ENCODE peak calls at places on chromosomes 16 and 17, in four cellular contexts. L is HepG2, G is HCT116, E is SK-N-SH. P is an unnamed sample.

GRCh38 chr16:19140392-19140791 is 26.6 kb downstream of the ITPRIPL2 start:
- DNase-seq in L (no peak), G (no peak), E (no peak), P (no peak)

GRCh38 chr16:672371-672770 is 3.1 kb upstream of the RHBDL1 start:
- DNase-seq in L (no peak), G (no peak), E (no peak), P (no peak)

GRCh38 chr17:17067277-17067676 is 25.0 kb downstream of the MPRIP start:
- DNase-seq in L (no peak), G (no peak), E (no peak), P (no peak)

GRCh38 chr17:36195474-36196098 is 972 bp downstream of the CCL3L1 start:
- DNase-seq in L (no peak), G (no peak), E (no peak), P (no peak)

GRCh38 chr16:56191807-56192643 is 736 bp downstream of the GNAO1 start:
- DNase-seq in L (no peak), G (no peak), E (peak), P (no peak)

GRCh38 chr17:32564325-32564724 is 77.5 kb downstream of the CDK5R1 start:
- DNase-seq in L (no peak), G (no peak), E (no peak), P (no peak)

GRCh38 chr16:59865071-59865671 is 1131.1 kb upstream of the GOT2 start:
- DNase-seq in L (no peak), G (no peak), E (no peak), P (no peak)

GRCh38 chr17:62366191-62366590 is 14.2 kb upstream of the EFCAB3 start:
- DNase-seq in L (no peak), G (no peak), E (no peak), P (no peak)

DNA sequence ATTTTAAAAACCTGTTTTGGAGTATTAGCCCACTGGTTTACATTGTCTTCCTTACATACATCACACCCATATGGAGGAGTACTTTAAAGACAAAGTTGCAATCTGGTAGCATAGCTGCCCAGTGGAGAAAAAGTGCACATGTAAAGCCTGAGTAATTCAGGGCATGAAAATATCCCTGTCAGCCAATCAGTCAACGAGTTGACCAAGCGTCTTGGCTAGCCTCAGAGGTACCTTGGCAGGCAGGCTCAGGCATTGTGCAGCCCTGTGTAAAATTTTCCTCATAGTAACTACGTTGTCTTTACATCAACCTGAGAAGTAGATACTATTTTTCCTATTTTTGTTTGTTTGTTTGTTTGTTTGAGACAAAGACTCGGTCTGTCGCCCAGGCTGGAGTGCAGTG is 339.0 kb downstream of the CDH13 start:
- DNase-seq in L (no peak), G (no peak), E (no peak), P (no peak)
- TF ChIP-seq ELF1 in L (no peak), G (no peak), E (no peak), P (no peak)

GRCh38 chr16:79158337-79158736 is 442.2 kb downstream of the MAF start:
- DNase-seq in L (no peak), G (no peak), E (no peak), P (no peak)
- TF ChIP-seq ELF1 in L (no peak), G (no peak), E (no peak), P (no peak)

GRCh38 chr16:70675851-70676513 is 9.9 kb downstream of the MTSS2 start:
- DNase-seq in L (no peak), G (no peak), E (peak), P (no peak)

GRCh38 chr16:70677499-70678120 is 8.2 kb downstream of the MTSS2 start:
- DNase-seq in L (no peak), G (no peak), E (peak), P (no peak)

GRCh38 chr16:70678898-70679652 is 6.8 kb downstream of the MTSS2 start:
- DNase-seq in L (no peak), G (no peak), E (no peak), P (no peak)

GRCh38 chr16:70678121-70678897 is 7.5 kb downstream of the MTSS2 start:
- DNase-seq in L (no peak), G (no peak), E (no peak), P (no peak)

GRCh38 chr16:70676571-70677498 is 9.0 kb downstream of the MTSS2 start:
- DNase-seq in L (no peak), G (no peak), E (peak), P (no peak)
- TF ChIP-seq ELF1 in L (no peak), G (no peak), E (no peak), P (no peak)

GRCh38 chr16:69089091-69089912 is 16.2 kb upstream of the HAS3 start:
- DNase-seq in L (peak), G (no peak), E (peak), P (peak)
- TF ChIP-seq ELF1 in L (no peak), G (no peak), E (no peak), P (no peak)

GRCh38 chr17:10198509-10199249 is at the start of gene GAS7:
- DNase-seq in L (no peak), G (no peak), E (peak), P (no peak)
- TF ChIP-seq ELF1 in L (no peak), G (no peak), E (no peak), P (no peak)

GRCh38 chr17:79938696-79939435 is 96.8 kb downstream of the TBC1D16 start:
- DNase-seq in L (peak), G (no peak), E (no peak), P (no peak)
- TF ChIP-seq ELF1 in L (no peak), G (no peak), E (no peak), P (no peak)

DNA sequence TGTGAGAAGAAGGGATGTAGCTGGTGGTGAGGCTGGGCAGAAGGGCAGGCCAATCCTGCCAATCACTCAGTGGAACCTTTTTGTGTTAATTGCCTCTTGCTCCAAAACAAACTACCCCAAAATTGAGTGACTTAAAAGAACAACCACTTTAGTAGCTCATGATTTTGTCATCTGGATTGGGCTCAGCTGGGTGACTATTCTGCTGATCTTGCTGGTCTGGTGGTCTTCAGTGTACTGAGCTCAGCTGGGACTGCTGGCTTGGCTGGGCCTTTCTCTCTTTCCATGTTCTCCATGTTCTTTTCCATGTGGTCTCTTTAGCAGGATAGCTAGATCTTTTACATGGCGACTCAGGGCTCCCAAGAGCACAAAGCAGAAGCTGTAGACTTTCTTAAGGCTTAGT is 37.7 kb upstream of the SDK2 start:
- DNase-seq in L (no peak), G (no peak), E (no peak), P (no peak)
- TF ChIP-seq ELF1 in L (no peak), G (no peak), E (no peak), P (no peak)

DNA sequence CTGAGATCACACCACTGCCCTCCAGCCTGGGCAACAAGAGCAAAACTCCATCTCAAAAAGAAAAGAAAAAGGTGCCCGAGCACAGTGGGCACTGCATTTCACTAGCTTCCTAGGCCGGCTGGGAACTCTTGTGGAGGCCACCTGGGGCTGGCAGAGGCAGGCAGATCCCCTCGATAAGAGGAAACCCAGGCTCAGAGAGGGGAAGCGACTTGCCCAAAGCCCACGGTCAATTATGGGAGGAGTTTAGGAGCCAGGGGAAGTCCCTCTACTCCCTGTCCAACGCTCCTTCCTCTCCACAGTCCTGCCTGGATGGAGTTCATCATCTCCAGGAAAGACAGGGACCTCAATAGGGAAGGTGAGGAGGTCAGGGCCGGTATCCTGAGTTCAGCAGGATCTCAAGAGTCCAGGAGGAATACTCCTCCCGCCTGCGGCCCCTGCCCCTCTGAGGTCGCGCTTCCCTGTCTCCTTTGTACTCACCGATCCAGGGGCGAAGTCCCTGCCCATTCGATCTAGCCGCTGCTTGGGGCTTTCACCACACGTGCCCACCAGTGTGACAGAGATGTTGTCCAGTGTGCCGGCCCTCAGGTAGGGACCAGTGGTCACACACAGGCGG is 841 bp downstream of the ALOXE3 start:
- DNase-seq in L (no peak), G (no peak), E (no peak), P (no peak)
- TF ChIP-seq ELF1 in L (no peak), G (no peak), E (no peak), P (no peak)

DNA sequence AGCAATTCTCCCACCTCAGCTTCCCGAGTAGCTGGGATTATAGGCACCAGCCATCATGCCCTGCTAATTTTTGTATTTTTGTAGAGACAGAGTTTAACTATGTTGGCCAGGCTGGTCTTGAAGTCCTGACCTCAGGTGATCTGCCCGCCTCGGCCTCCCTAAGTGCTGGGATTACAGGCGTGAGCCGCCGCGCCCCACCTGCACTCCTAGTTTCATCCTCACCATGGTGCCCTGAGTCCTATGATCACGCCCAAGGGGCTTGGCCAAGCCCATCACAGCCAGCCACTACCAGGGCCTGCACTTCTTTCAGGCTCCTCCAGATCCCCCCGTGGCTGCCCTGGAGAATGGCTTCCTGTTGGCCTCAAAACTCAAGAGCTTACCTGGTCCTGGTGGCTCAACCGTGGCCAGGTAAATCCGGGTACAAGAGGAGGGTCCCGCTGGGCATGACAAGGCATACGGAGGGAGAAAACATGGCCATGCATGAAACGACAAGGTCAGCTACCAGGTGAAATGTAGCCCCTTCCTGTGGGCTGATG is 20.4 kb upstream of the TFAP4 start:
- DNase-seq in L (no peak), G (no peak), E (no peak), P (no peak)
- TF ChIP-seq ELF1 in L (no peak), G (no peak), E (no peak), P (no peak)